ENCODE peak calls at places on chromosomes 4 and X, in ten cellular contexts. One of them, this sample, is unnamed.

GRCh38 chr4:183175631-183176232 is 76.7 kb downstream of the WWC2 start:
- ATAC-seq in PC-3: peak
- ATAC-seq in stimulated activated effector memory CD8-positive, alpha-beta T cell treated with anti-CD3 and anti-CD28 coated beads, Interleukin-12 subunit alpha, Interleukin-12 subunit beta, amount 100 ng/mL, for 72 hours: no peak
- ATAC-seq in activated naive CD8-positive, alpha-beta T cell treated with anti-CD3 and anti-CD28 coated beads, Interleukin-2, amount 50 U/mL, for 24 hours: no peak
- ATAC-seq in stimulated activated naive CD8-positive, alpha-beta T cell treated with anti-CD3 and anti-CD28 coated beads, Interleukin-15, amount 100 ng/mL, for 72 hours: no peak
- ATAC-seq in naive thymus-derived CD8-positive, alpha-beta T cell: no peak
- ATAC-seq in Right ventricle myocardium superior: peak
- ATAC-seq in heart left ventricle: no peak
- ATAC-seq in activated T-helper 17 cell treated with anti-CD3 and anti-CD28 coated beads, Interleukin-2, amount 50 U/mL, for 72 hours: no peak
- ATAC-seq in activated T-cell treated with anti-CD3 and anti-CD28 coated beads, Interleukin-2, amount 50 U/mL, for 4 hours: no peak
- ATAC-seq in this sample: no peak

GRCh38 chr4:845233-845835 is 19.4 kb upstream of the CPLX1 start:
- ATAC-seq in PC-3: no peak
- ATAC-seq in stimulated activated effector memory CD8-positive, alpha-beta T cell treated with anti-CD3 and anti-CD28 coated beads, Interleukin-12 subunit alpha, Interleukin-12 subunit beta, amount 100 ng/mL, for 72 hours: no peak
- ATAC-seq in activated naive CD8-positive, alpha-beta T cell treated with anti-CD3 and anti-CD28 coated beads, Interleukin-2, amount 50 U/mL, for 24 hours: no peak
- ATAC-seq in stimulated activated naive CD8-positive, alpha-beta T cell treated with anti-CD3 and anti-CD28 coated beads, Interleukin-15, amount 100 ng/mL, for 72 hours: no peak
- ATAC-seq in naive thymus-derived CD8-positive, alpha-beta T cell: no peak
- ATAC-seq in Right ventricle myocardium superior: no peak
- ATAC-seq in heart left ventricle: peak
- ATAC-seq in activated T-helper 17 cell treated with anti-CD3 and anti-CD28 coated beads, Interleukin-2, amount 50 U/mL, for 72 hours: no peak
- ATAC-seq in activated T-cell treated with anti-CD3 and anti-CD28 coated beads, Interleukin-2, amount 50 U/mL, for 4 hours: no peak
- ATAC-seq in this sample: no peak

GRCh38 chrX:106748377-106748776 is 21.9 kb downstream of the RNF128 start:
- ATAC-seq in PC-3: no peak
- ATAC-seq in stimulated activated effector memory CD8-positive, alpha-beta T cell treated with anti-CD3 and anti-CD28 coated beads, Interleukin-12 subunit alpha, Interleukin-12 subunit beta, amount 100 ng/mL, for 72 hours: no peak
- ATAC-seq in activated naive CD8-positive, alpha-beta T cell treated with anti-CD3 and anti-CD28 coated beads, Interleukin-2, amount 50 U/mL, for 24 hours: no peak
- ATAC-seq in stimulated activated naive CD8-positive, alpha-beta T cell treated with anti-CD3 and anti-CD28 coated beads, Interleukin-15, amount 100 ng/mL, for 72 hours: no peak
- ATAC-seq in naive thymus-derived CD8-positive, alpha-beta T cell: no peak
- ATAC-seq in Right ventricle myocardium superior: no peak
- ATAC-seq in heart left ventricle: no peak
- ATAC-seq in activated T-helper 17 cell treated with anti-CD3 and anti-CD28 coated beads, Interleukin-2, amount 50 U/mL, for 72 hours: no peak
- ATAC-seq in activated T-cell treated with anti-CD3 and anti-CD28 coated beads, Interleukin-2, amount 50 U/mL, for 4 hours: no peak
- ATAC-seq in this sample: no peak

GRCh38 chr4:40311811-40312346 is 23.3 kb upstream of the CHRNA9 start:
- ATAC-seq in PC-3: no peak
- ATAC-seq in stimulated activated effector memory CD8-positive, alpha-beta T cell treated with anti-CD3 and anti-CD28 coated beads, Interleukin-12 subunit alpha, Interleukin-12 subunit beta, amount 100 ng/mL, for 72 hours: no peak
- ATAC-seq in activated naive CD8-positive, alpha-beta T cell treated with anti-CD3 and anti-CD28 coated beads, Interleukin-2, amount 50 U/mL, for 24 hours: no peak
- ATAC-seq in stimulated activated naive CD8-positive, alpha-beta T cell treated with anti-CD3 and anti-CD28 coated beads, Interleukin-15, amount 100 ng/mL, for 72 hours: peak
- ATAC-seq in naive thymus-derived CD8-positive, alpha-beta T cell: peak
- ATAC-seq in Right ventricle myocardium superior: no peak
- ATAC-seq in heart left ventricle: no peak
- ATAC-seq in activated T-helper 17 cell treated with anti-CD3 and anti-CD28 coated beads, Interleukin-2, amount 50 U/mL, for 72 hours: no peak
- ATAC-seq in activated T-cell treated with anti-CD3 and anti-CD28 coated beads, Interleukin-2, amount 50 U/mL, for 4 hours: no peak
- ATAC-seq in this sample: no peak

GRCh38 chr4:24535399-24535798 is 49.0 kb downstream of the DHX15 start:
- ATAC-seq in PC-3: no peak
- ATAC-seq in stimulated activated effector memory CD8-positive, alpha-beta T cell treated with anti-CD3 and anti-CD28 coated beads, Interleukin-12 subunit alpha, Interleukin-12 subunit beta, amount 100 ng/mL, for 72 hours: no peak
- ATAC-seq in activated naive CD8-positive, alpha-beta T cell treated with anti-CD3 and anti-CD28 coated beads, Interleukin-2, amount 50 U/mL, for 24 hours: peak
- ATAC-seq in stimulated activated naive CD8-positive, alpha-beta T cell treated with anti-CD3 and anti-CD28 coated beads, Interleukin-15, amount 100 ng/mL, for 72 hours: no peak
- ATAC-seq in naive thymus-derived CD8-positive, alpha-beta T cell: no peak
- ATAC-seq in Right ventricle myocardium superior: no peak
- ATAC-seq in heart left ventricle: no peak
- ATAC-seq in activated T-helper 17 cell treated with anti-CD3 and anti-CD28 coated beads, Interleukin-2, amount 50 U/mL, for 72 hours: no peak
- ATAC-seq in activated T-cell treated with anti-CD3 and anti-CD28 coated beads, Interleukin-2, amount 50 U/mL, for 4 hours: no peak
- ATAC-seq in this sample: no peak

GRCh38 chr4:10099521-10100325 is 16.9 kb downstream of the WDR1 start:
- ATAC-seq in PC-3: no peak
- ATAC-seq in stimulated activated effector memory CD8-positive, alpha-beta T cell treated with anti-CD3 and anti-CD28 coated beads, Interleukin-12 subunit alpha, Interleukin-12 subunit beta, amount 100 ng/mL, for 72 hours: no peak
- ATAC-seq in activated naive CD8-positive, alpha-beta T cell treated with anti-CD3 and anti-CD28 coated beads, Interleukin-2, amount 50 U/mL, for 24 hours: no peak
- ATAC-seq in stimulated activated naive CD8-positive, alpha-beta T cell treated with anti-CD3 and anti-CD28 coated beads, Interleukin-15, amount 100 ng/mL, for 72 hours: peak
- ATAC-seq in naive thymus-derived CD8-positive, alpha-beta T cell: peak
- ATAC-seq in Right ventricle myocardium superior: no peak
- ATAC-seq in heart left ventricle: no peak
- ATAC-seq in activated T-helper 17 cell treated with anti-CD3 and anti-CD28 coated beads, Interleukin-2, amount 50 U/mL, for 72 hours: no peak
- ATAC-seq in activated T-cell treated with anti-CD3 and anti-CD28 coated beads, Interleukin-2, amount 50 U/mL, for 4 hours: peak
- ATAC-seq in this sample: no peak

GRCh38 chr4:68175562-68176155 is 46.0 kb upstream of the TMPRSS11F start:
- ATAC-seq in PC-3: peak
- ATAC-seq in stimulated activated effector memory CD8-positive, alpha-beta T cell treated with anti-CD3 and anti-CD28 coated beads, Interleukin-12 subunit alpha, Interleukin-12 subunit beta, amount 100 ng/mL, for 72 hours: no peak
- ATAC-seq in activated naive CD8-positive, alpha-beta T cell treated with anti-CD3 and anti-CD28 coated beads, Interleukin-2, amount 50 U/mL, for 24 hours: no peak
- ATAC-seq in stimulated activated naive CD8-positive, alpha-beta T cell treated with anti-CD3 and anti-CD28 coated beads, Interleukin-15, amount 100 ng/mL, for 72 hours: peak
- ATAC-seq in naive thymus-derived CD8-positive, alpha-beta T cell: no peak
- ATAC-seq in Right ventricle myocardium superior: no peak
- ATAC-seq in heart left ventricle: no peak
- ATAC-seq in activated T-helper 17 cell treated with anti-CD3 and anti-CD28 coated beads, Interleukin-2, amount 50 U/mL, for 72 hours: no peak
- ATAC-seq in activated T-cell treated with anti-CD3 and anti-CD28 coated beads, Interleukin-2, amount 50 U/mL, for 4 hours: no peak
- ATAC-seq in this sample: no peak

GRCh38 chrX:44844204-44844603 is 383 bp downstream of the DUSP21 start:
- ATAC-seq in PC-3: no peak
- ATAC-seq in stimulated activated effector memory CD8-positive, alpha-beta T cell treated with anti-CD3 and anti-CD28 coated beads, Interleukin-12 subunit alpha, Interleukin-12 subunit beta, amount 100 ng/mL, for 72 hours: no peak
- ATAC-seq in activated naive CD8-positive, alpha-beta T cell treated with anti-CD3 and anti-CD28 coated beads, Interleukin-2, amount 50 U/mL, for 24 hours: no peak
- ATAC-seq in stimulated activated naive CD8-positive, alpha-beta T cell treated with anti-CD3 and anti-CD28 coated beads, Interleukin-15, amount 100 ng/mL, for 72 hours: no peak
- ATAC-seq in naive thymus-derived CD8-positive, alpha-beta T cell: no peak
- ATAC-seq in Right ventricle myocardium superior: no peak
- ATAC-seq in heart left ventricle: no peak
- ATAC-seq in activated T-helper 17 cell treated with anti-CD3 and anti-CD28 coated beads, Interleukin-2, amount 50 U/mL, for 72 hours: no peak
- ATAC-seq in activated T-cell treated with anti-CD3 and anti-CD28 coated beads, Interleukin-2, amount 50 U/mL, for 4 hours: no peak
- ATAC-seq in this sample: no peak

GRCh38 chr4:7356667-7357295 is 77.9 kb downstream of the PSAPL1 start:
- ATAC-seq in PC-3: no peak
- ATAC-seq in stimulated activated effector memory CD8-positive, alpha-beta T cell treated with anti-CD3 and anti-CD28 coated beads, Interleukin-12 subunit alpha, Interleukin-12 subunit beta, amount 100 ng/mL, for 72 hours: no peak
- ATAC-seq in activated naive CD8-positive, alpha-beta T cell treated with anti-CD3 and anti-CD28 coated beads, Interleukin-2, amount 50 U/mL, for 24 hours: no peak
- ATAC-seq in stimulated activated naive CD8-positive, alpha-beta T cell treated with anti-CD3 and anti-CD28 coated beads, Interleukin-15, amount 100 ng/mL, for 72 hours: no peak
- ATAC-seq in naive thymus-derived CD8-positive, alpha-beta T cell: no peak
- ATAC-seq in Right ventricle myocardium superior: no peak
- ATAC-seq in heart left ventricle: no peak
- ATAC-seq in activated T-helper 17 cell treated with anti-CD3 and anti-CD28 coated beads, Interleukin-2, amount 50 U/mL, for 72 hours: no peak
- ATAC-seq in activated T-cell treated with anti-CD3 and anti-CD28 coated beads, Interleukin-2, amount 50 U/mL, for 4 hours: no peak
- ATAC-seq in this sample: no peak

GRCh38 chrX:45445745-45446412 is 245.2 kb upstream of the DIPK2B start:
- ATAC-seq in PC-3: peak
- ATAC-seq in stimulated activated effector memory CD8-positive, alpha-beta T cell treated with anti-CD3 and anti-CD28 coated beads, Interleukin-12 subunit alpha, Interleukin-12 subunit beta, amount 100 ng/mL, for 72 hours: peak
- ATAC-seq in activated naive CD8-positive, alpha-beta T cell treated with anti-CD3 and anti-CD28 coated beads, Interleukin-2, amount 50 U/mL, for 24 hours: peak
- ATAC-seq in stimulated activated naive CD8-positive, alpha-beta T cell treated with anti-CD3 and anti-CD28 coated beads, Interleukin-15, amount 100 ng/mL, for 72 hours: peak
- ATAC-seq in naive thymus-derived CD8-positive, alpha-beta T cell: no peak
- ATAC-seq in Right ventricle myocardium superior: no peak
- ATAC-seq in heart left ventricle: no peak
- ATAC-seq in activated T-helper 17 cell treated with anti-CD3 and anti-CD28 coated beads, Interleukin-2, amount 50 U/mL, for 72 hours: peak
- ATAC-seq in activated T-cell treated with anti-CD3 and anti-CD28 coated beads, Interleukin-2, amount 50 U/mL, for 4 hours: peak
- ATAC-seq in this sample: peak

GRCh38 chr4:72505314-72505744 is 63.7 kb downstream of the ADAMTS3 start:
- ATAC-seq in PC-3: peak
- ATAC-seq in stimulated activated effector memory CD8-positive, alpha-beta T cell treated with anti-CD3 and anti-CD28 coated beads, Interleukin-12 subunit alpha, Interleukin-12 subunit beta, amount 100 ng/mL, for 72 hours: peak
- ATAC-seq in activated naive CD8-positive, alpha-beta T cell treated with anti-CD3 and anti-CD28 coated beads, Interleukin-2, amount 50 U/mL, for 24 hours: peak
- ATAC-seq in stimulated activated naive CD8-positive, alpha-beta T cell treated with anti-CD3 and anti-CD28 coated beads, Interleukin-15, amount 100 ng/mL, for 72 hours: peak
- ATAC-seq in naive thymus-derived CD8-positive, alpha-beta T cell: no peak
- ATAC-seq in Right ventricle myocardium superior: peak
- ATAC-seq in heart left ventricle: peak
- ATAC-seq in activated T-helper 17 cell treated with anti-CD3 and anti-CD28 coated beads, Interleukin-2, amount 50 U/mL, for 72 hours: no peak
- ATAC-seq in activated T-cell treated with anti-CD3 and anti-CD28 coated beads, Interleukin-2, amount 50 U/mL, for 4 hours: no peak
- ATAC-seq in this sample: peak

GRCh38 chr4:2977116-2978097 is 14.0 kb downstream of the GRK4 start:
- ATAC-seq in PC-3: peak
- ATAC-seq in stimulated activated effector memory CD8-positive, alpha-beta T cell treated with anti-CD3 and anti-CD28 coated beads, Interleukin-12 subunit alpha, Interleukin-12 subunit beta, amount 100 ng/mL, for 72 hours: no peak
- ATAC-seq in activated naive CD8-positive, alpha-beta T cell treated with anti-CD3 and anti-CD28 coated beads, Interleukin-2, amount 50 U/mL, for 24 hours: no peak
- ATAC-seq in stimulated activated naive CD8-positive, alpha-beta T cell treated with anti-CD3 and anti-CD28 coated beads, Interleukin-15, amount 100 ng/mL, for 72 hours: no peak
- ATAC-seq in naive thymus-derived CD8-positive, alpha-beta T cell: no peak
- ATAC-seq in Right ventricle myocardium superior: peak
- ATAC-seq in heart left ventricle: no peak
- ATAC-seq in activated T-helper 17 cell treated with anti-CD3 and anti-CD28 coated beads, Interleukin-2, amount 50 U/mL, for 72 hours: no peak
- ATAC-seq in activated T-cell treated with anti-CD3 and anti-CD28 coated beads, Interleukin-2, amount 50 U/mL, for 4 hours: no peak
- ATAC-seq in this sample: no peak

GRCh38 chrX:82711432-82711831 is 796.7 kb upstream of the POU3F4 start:
- ATAC-seq in PC-3: peak
- ATAC-seq in stimulated activated effector memory CD8-positive, alpha-beta T cell treated with anti-CD3 and anti-CD28 coated beads, Interleukin-12 subunit alpha, Interleukin-12 subunit beta, amount 100 ng/mL, for 72 hours: no peak
- ATAC-seq in activated naive CD8-positive, alpha-beta T cell treated with anti-CD3 and anti-CD28 coated beads, Interleukin-2, amount 50 U/mL, for 24 hours: no peak
- ATAC-seq in stimulated activated naive CD8-positive, alpha-beta T cell treated with anti-CD3 and anti-CD28 coated beads, Interleukin-15, amount 100 ng/mL, for 72 hours: no peak
- ATAC-seq in naive thymus-derived CD8-positive, alpha-beta T cell: no peak
- ATAC-seq in Right ventricle myocardium superior: no peak
- ATAC-seq in heart left ventricle: no peak
- ATAC-seq in activated T-helper 17 cell treated with anti-CD3 and anti-CD28 coated beads, Interleukin-2, amount 50 U/mL, for 72 hours: no peak
- ATAC-seq in activated T-cell treated with anti-CD3 and anti-CD28 coated beads, Interleukin-2, amount 50 U/mL, for 4 hours: no peak
- ATAC-seq in this sample: no peak

GRCh38 chr4:151930372-151930771 is 169.6 kb upstream of the GATB start:
- ATAC-seq in PC-3: no peak
- ATAC-seq in stimulated activated effector memory CD8-positive, alpha-beta T cell treated with anti-CD3 and anti-CD28 coated beads, Interleukin-12 subunit alpha, Interleukin-12 subunit beta, amount 100 ng/mL, for 72 hours: no peak
- ATAC-seq in activated naive CD8-positive, alpha-beta T cell treated with anti-CD3 and anti-CD28 coated beads, Interleukin-2, amount 50 U/mL, for 24 hours: no peak
- ATAC-seq in stimulated activated naive CD8-positive, alpha-beta T cell treated with anti-CD3 and anti-CD28 coated beads, Interleukin-15, amount 100 ng/mL, for 72 hours: no peak
- ATAC-seq in naive thymus-derived CD8-positive, alpha-beta T cell: no peak
- ATAC-seq in Right ventricle myocardium superior: peak
- ATAC-seq in heart left ventricle: peak
- ATAC-seq in activated T-helper 17 cell treated with anti-CD3 and anti-CD28 coated beads, Interleukin-2, amount 50 U/mL, for 72 hours: no peak
- ATAC-seq in activated T-cell treated with anti-CD3 and anti-CD28 coated beads, Interleukin-2, amount 50 U/mL, for 4 hours: no peak
- ATAC-seq in this sample: no peak

GRCh38 chr4:131644619-131645018 is 1504.5 kb upstream of the PCDH10 start:
- ATAC-seq in PC-3: peak
- ATAC-seq in stimulated activated effector memory CD8-positive, alpha-beta T cell treated with anti-CD3 and anti-CD28 coated beads, Interleukin-12 subunit alpha, Interleukin-12 subunit beta, amount 100 ng/mL, for 72 hours: no peak
- ATAC-seq in activated naive CD8-positive, alpha-beta T cell treated with anti-CD3 and anti-CD28 coated beads, Interleukin-2, amount 50 U/mL, for 24 hours: no peak
- ATAC-seq in stimulated activated naive CD8-positive, alpha-beta T cell treated with anti-CD3 and anti-CD28 coated beads, Interleukin-15, amount 100 ng/mL, for 72 hours: no peak
- ATAC-seq in naive thymus-derived CD8-positive, alpha-beta T cell: no peak
- ATAC-seq in Right ventricle myocardium superior: no peak
- ATAC-seq in heart left ventricle: no peak
- ATAC-seq in activated T-helper 17 cell treated with anti-CD3 and anti-CD28 coated beads, Interleukin-2, amount 50 U/mL, for 72 hours: no peak
- ATAC-seq in activated T-cell treated with anti-CD3 and anti-CD28 coated beads, Interleukin-2, amount 50 U/mL, for 4 hours: no peak
- ATAC-seq in this sample: no peak

GRCh38 chr4:76712564-76712963 is 185.4 kb downstream of the SOWAHB start:
- ATAC-seq in PC-3: peak
- ATAC-seq in stimulated activated effector memory CD8-positive, alpha-beta T cell treated with anti-CD3 and anti-CD28 coated beads, Interleukin-12 subunit alpha, Interleukin-12 subunit beta, amount 100 ng/mL, for 72 hours: no peak
- ATAC-seq in activated naive CD8-positive, alpha-beta T cell treated with anti-CD3 and anti-CD28 coated beads, Interleukin-2, amount 50 U/mL, for 24 hours: no peak
- ATAC-seq in stimulated activated naive CD8-positive, alpha-beta T cell treated with anti-CD3 and anti-CD28 coated beads, Interleukin-15, amount 100 ng/mL, for 72 hours: no peak
- ATAC-seq in naive thymus-derived CD8-positive, alpha-beta T cell: no peak
- ATAC-seq in Right ventricle myocardium superior: no peak
- ATAC-seq in heart left ventricle: no peak
- ATAC-seq in activated T-helper 17 cell treated with anti-CD3 and anti-CD28 coated beads, Interleukin-2, amount 50 U/mL, for 72 hours: no peak
- ATAC-seq in activated T-cell treated with anti-CD3 and anti-CD28 coated beads, Interleukin-2, amount 50 U/mL, for 4 hours: no peak
- ATAC-seq in this sample: no peak

GRCh38 chr4:148061139-148061476 is 329.2 kb downstream of the ARHGAP10 start:
- ATAC-seq in PC-3: no peak
- ATAC-seq in stimulated activated effector memory CD8-positive, alpha-beta T cell treated with anti-CD3 and anti-CD28 coated beads, Interleukin-12 subunit alpha, Interleukin-12 subunit beta, amount 100 ng/mL, for 72 hours: peak
- ATAC-seq in activated naive CD8-positive, alpha-beta T cell treated with anti-CD3 and anti-CD28 coated beads, Interleukin-2, amount 50 U/mL, for 24 hours: no peak
- ATAC-seq in stimulated activated naive CD8-positive, alpha-beta T cell treated with anti-CD3 and anti-CD28 coated beads, Interleukin-15, amount 100 ng/mL, for 72 hours: peak
- ATAC-seq in naive thymus-derived CD8-positive, alpha-beta T cell: peak
- ATAC-seq in Right ventricle myocardium superior: no peak
- ATAC-seq in heart left ventricle: no peak
- ATAC-seq in activated T-helper 17 cell treated with anti-CD3 and anti-CD28 coated beads, Interleukin-2, amount 50 U/mL, for 72 hours: peak
- ATAC-seq in activated T-cell treated with anti-CD3 and anti-CD28 coated beads, Interleukin-2, amount 50 U/mL, for 4 hours: peak
- ATAC-seq in this sample: no peak

GRCh38 chrX:141736656-141737055 is 38.1 kb upstream of the SPANXD start:
- ATAC-seq in PC-3: no peak
- ATAC-seq in stimulated activated effector memory CD8-positive, alpha-beta T cell treated with anti-CD3 and anti-CD28 coated beads, Interleukin-12 subunit alpha, Interleukin-12 subunit beta, amount 100 ng/mL, for 72 hours: no peak
- ATAC-seq in activated naive CD8-positive, alpha-beta T cell treated with anti-CD3 and anti-CD28 coated beads, Interleukin-2, amount 50 U/mL, for 24 hours: no peak
- ATAC-seq in stimulated activated naive CD8-positive, alpha-beta T cell treated with anti-CD3 and anti-CD28 coated beads, Interleukin-15, amount 100 ng/mL, for 72 hours: no peak
- ATAC-seq in naive thymus-derived CD8-positive, alpha-beta T cell: no peak
- ATAC-seq in Right ventricle myocardium superior: no peak
- ATAC-seq in heart left ventricle: no peak
- ATAC-seq in activated T-helper 17 cell treated with anti-CD3 and anti-CD28 coated beads, Interleukin-2, amount 50 U/mL, for 72 hours: no peak
- ATAC-seq in activated T-cell treated with anti-CD3 and anti-CD28 coated beads, Interleukin-2, amount 50 U/mL, for 4 hours: no peak
- ATAC-seq in this sample: no peak

GRCh38 chr4:139515531-139515958 is 40.5 kb downstream of the SETD7 start:
- ATAC-seq in PC-3: no peak
- ATAC-seq in stimulated activated effector memory CD8-positive, alpha-beta T cell treated with anti-CD3 and anti-CD28 coated beads, Interleukin-12 subunit alpha, Interleukin-12 subunit beta, amount 100 ng/mL, for 72 hours: no peak
- ATAC-seq in activated naive CD8-positive, alpha-beta T cell treated with anti-CD3 and anti-CD28 coated beads, Interleukin-2, amount 50 U/mL, for 24 hours: no peak
- ATAC-seq in stimulated activated naive CD8-positive, alpha-beta T cell treated with anti-CD3 and anti-CD28 coated beads, Interleukin-15, amount 100 ng/mL, for 72 hours: no peak
- ATAC-seq in naive thymus-derived CD8-positive, alpha-beta T cell: no peak
- ATAC-seq in Right ventricle myocardium superior: peak
- ATAC-seq in heart left ventricle: peak
- ATAC-seq in activated T-helper 17 cell treated with anti-CD3 and anti-CD28 coated beads, Interleukin-2, amount 50 U/mL, for 72 hours: no peak
- ATAC-seq in activated T-cell treated with anti-CD3 and anti-CD28 coated beads, Interleukin-2, amount 50 U/mL, for 4 hours: no peak
- ATAC-seq in this sample: no peak

GRCh38 chr4:13829457-13829856 is 201.9 kb upstream of the BOD1L1 start:
- ATAC-seq in PC-3: no peak
- ATAC-seq in stimulated activated effector memory CD8-positive, alpha-beta T cell treated with anti-CD3 and anti-CD28 coated beads, Interleukin-12 subunit alpha, Interleukin-12 subunit beta, amount 100 ng/mL, for 72 hours: no peak
- ATAC-seq in activated naive CD8-positive, alpha-beta T cell treated with anti-CD3 and anti-CD28 coated beads, Interleukin-2, amount 50 U/mL, for 24 hours: no peak
- ATAC-seq in stimulated activated naive CD8-positive, alpha-beta T cell treated with anti-CD3 and anti-CD28 coated beads, Interleukin-15, amount 100 ng/mL, for 72 hours: no peak
- ATAC-seq in naive thymus-derived CD8-positive, alpha-beta T cell: no peak
- ATAC-seq in Right ventricle myocardium superior: no peak
- ATAC-seq in heart left ventricle: no peak
- ATAC-seq in activated T-helper 17 cell treated with anti-CD3 and anti-CD28 coated beads, Interleukin-2, amount 50 U/mL, for 72 hours: no peak
- ATAC-seq in activated T-cell treated with anti-CD3 and anti-CD28 coated beads, Interleukin-2, amount 50 U/mL, for 4 hours: no peak
- ATAC-seq in this sample: no peak

GRCh38 chrX:104370089-104370488 is 115.4 kb upstream of the ESX1 start:
- ATAC-seq in PC-3: peak
- ATAC-seq in stimulated activated effector memory CD8-positive, alpha-beta T cell treated with anti-CD3 and anti-CD28 coated beads, Interleukin-12 subunit alpha, Interleukin-12 subunit beta, amount 100 ng/mL, for 72 hours: no peak
- ATAC-seq in activated naive CD8-positive, alpha-beta T cell treated with anti-CD3 and anti-CD28 coated beads, Interleukin-2, amount 50 U/mL, for 24 hours: no peak
- ATAC-seq in stimulated activated naive CD8-positive, alpha-beta T cell treated with anti-CD3 and anti-CD28 coated beads, Interleukin-15, amount 100 ng/mL, for 72 hours: no peak
- ATAC-seq in naive thymus-derived CD8-positive, alpha-beta T cell: no peak
- ATAC-seq in Right ventricle myocardium superior: no peak
- ATAC-seq in heart left ventricle: no peak
- ATAC-seq in activated T-helper 17 cell treated with anti-CD3 and anti-CD28 coated beads, Interleukin-2, amount 50 U/mL, for 72 hours: no peak
- ATAC-seq in activated T-cell treated with anti-CD3 and anti-CD28 coated beads, Interleukin-2, amount 50 U/mL, for 4 hours: no peak
- ATAC-seq in this sample: no peak

GRCh38 chr4:15250021-15250441 is 177.8 kb upstream of the C1QTNF7 start:
- ATAC-seq in PC-3: no peak
- ATAC-seq in stimulated activated effector memory CD8-positive, alpha-beta T cell treated with anti-CD3 and anti-CD28 coated beads, Interleukin-12 subunit alpha, Interleukin-12 subunit beta, amount 100 ng/mL, for 72 hours: no peak
- ATAC-seq in activated naive CD8-positive, alpha-beta T cell treated with anti-CD3 and anti-CD28 coated beads, Interleukin-2, amount 50 U/mL, for 24 hours: no peak
- ATAC-seq in stimulated activated naive CD8-positive, alpha-beta T cell treated with anti-CD3 and anti-CD28 coated beads, Interleukin-15, amount 100 ng/mL, for 72 hours: no peak
- ATAC-seq in naive thymus-derived CD8-positive, alpha-beta T cell: no peak
- ATAC-seq in Right ventricle myocardium superior: peak
- ATAC-seq in heart left ventricle: peak
- ATAC-seq in activated T-helper 17 cell treated with anti-CD3 and anti-CD28 coated beads, Interleukin-2, amount 50 U/mL, for 72 hours: no peak
- ATAC-seq in activated T-cell treated with anti-CD3 and anti-CD28 coated beads, Interleukin-2, amount 50 U/mL, for 4 hours: no peak
- ATAC-seq in this sample: no peak

GRCh38 chr4:8368061-8368481 is 72.5 kb downstream of the ACOX3 start:
- ATAC-seq in PC-3: no peak
- ATAC-seq in stimulated activated effector memory CD8-positive, alpha-beta T cell treated with anti-CD3 and anti-CD28 coated beads, Interleukin-12 subunit alpha, Interleukin-12 subunit beta, amount 100 ng/mL, for 72 hours: peak
- ATAC-seq in activated naive CD8-positive, alpha-beta T cell treated with anti-CD3 and anti-CD28 coated beads, Interleukin-2, amount 50 U/mL, for 24 hours: no peak
- ATAC-seq in stimulated activated naive CD8-positive, alpha-beta T cell treated with anti-CD3 and anti-CD28 coated beads, Interleukin-15, amount 100 ng/mL, for 72 hours: no peak
- ATAC-seq in naive thymus-derived CD8-positive, alpha-beta T cell: no peak
- ATAC-seq in Right ventricle myocardium superior: no peak
- ATAC-seq in heart left ventricle: no peak
- ATAC-seq in activated T-helper 17 cell treated with anti-CD3 and anti-CD28 coated beads, Interleukin-2, amount 50 U/mL, for 72 hours: no peak
- ATAC-seq in activated T-cell treated with anti-CD3 and anti-CD28 coated beads, Interleukin-2, amount 50 U/mL, for 4 hours: no peak
- ATAC-seq in this sample: no peak